ENCODE peak calls at places on chromosomes 11 and 22, in seven cellular contexts. P is IMR-90, X is GM12878, Y is HepG2, T is SK-N-SH, E is K562, U is H1. R is an unnamed sample.
A peak's percentile ranks its signal among the peaks of the same experiment; 100 is the strongest.

GRCh38 chr22:25402501-25403283 is 161.8 kb upstream of the GRK3 start:
- DNase-seq in P (peak; percentile 59), X (no peak), Y (peak; percentile 95), T (no peak), E (no peak), U (no peak), R (no peak)

GRCh38 chr11:46900091-46900746 is 18.1 kb downstream of the LRP4 start:
- DNase-seq in P (no peak), X (no peak), Y (no peak), T (no peak), E (no peak), U (no peak), R (no peak)

GRCh38 chr11:128448981-128449713 is 138.2 kb downstream of the ETS1 start:
- DNase-seq in P (no peak), X (no peak), Y (no peak), T (no peak), E (no peak), U (no peak), R (no peak)

GRCh38 chr11:69464621-69464960 is 16.9 kb upstream of the LINC01488 start:
- DNase-seq in P (no peak), X (no peak), Y (no peak), T (no peak), E (no peak), U (no peak), R (no peak)

GRCh38 chr11:58923300-58923788 is 15.9 kb upstream of the GLYATL1 start:
- DNase-seq in P (peak; percentile 46), X (no peak), Y (peak; percentile 13), T (peak; percentile 13), E (peak; percentile 20), U (no peak), R (peak; percentile 25)

GRCh38 chr11:57567512-57568329 is at the start of gene UBE2L6:
- DNase-seq in P (no peak), X (no peak), Y (no peak), T (peak; percentile 91), E (peak; percentile 83), U (no peak), R (peak; percentile 87)

GRCh38 chr22:21972806-21973205 is 9.8 kb downstream of the TOP3B start:
- DNase-seq in P (no peak), X (no peak), Y (no peak), T (no peak), E (no peak), U (no peak), R (no peak)

GRCh38 chr11:73335204-73335923 is 27.3 kb downstream of the ARHGEF17 start:
- DNase-seq in P (peak; percentile 82), X (no peak), Y (peak; percentile 68), T (peak; percentile 83), E (peak; percentile 83), U (no peak), R (peak; percentile 73)

GRCh38 chr11:10918698-10919097 is 60.8 kb upstream of the ZBED5 start:
- DNase-seq in P (no peak), X (no peak), Y (no peak), T (no peak), E (no peak), U (no peak), R (no peak)

GRCh38 chr11:118998822-118999221 is 884 bp downstream of the CENATAC start:
- DNase-seq in P (peak; percentile 72), X (no peak), Y (peak; percentile 81), T (no peak), E (peak; percentile 34), U (no peak), R (peak; percentile 50)

GRCh38 chr22:43670545-43670944 is 141.6 kb downstream of the EFCAB6 start:
- DNase-seq in P (no peak), X (no peak), Y (no peak), T (no peak), E (no peak), U (no peak), R (no peak)

GRCh38 chr11:100561325-100561724 is 125.8 kb upstream of the ARHGAP42 start:
- DNase-seq in P (peak; percentile 22), X (no peak), Y (no peak), T (no peak), E (no peak), U (no peak), R (no peak)

GRCh38 chr11:71342951-71343827 is 90.8 kb upstream of the SHANK2 start:
- DNase-seq in P (peak; percentile 15), X (no peak), Y (peak; percentile 77), T (peak; percentile 74), E (peak; percentile 80), U (peak; percentile 50), R (peak; percentile 60)

GRCh38 chr22:47198801-47199251 is 436.4 kb downstream of the TBC1D22A start:
- DNase-seq in P (no peak), X (no peak), Y (no peak), T (peak; percentile 27), E (no peak), U (no peak), R (no peak)

GRCh38 chr11:130209128-130209932 is 49.7 kb downstream of the ST14 start:
- DNase-seq in P (no peak), X (no peak), Y (no peak), T (peak; percentile 79), E (no peak), U (no peak), R (no peak)

GRCh38 chr22:34324763-34325162 is 404.5 kb upstream of the LARGE1 start:
- DNase-seq in P (no peak), X (no peak), Y (no peak), T (no peak), E (no peak), U (no peak), R (no peak)

GRCh38 chr11:78830277-78830676 is 255.6 kb upstream of the NARS2 start:
- DNase-seq in P (no peak), X (no peak), Y (no peak), T (no peak), E (no peak), U (no peak), R (no peak)

GRCh38 chr11:117473692-117474091 is 146.0 kb downstream of the CEP164 start:
- DNase-seq in P (no peak), X (no peak), Y (no peak), T (no peak), E (no peak), U (peak; percentile 19), R (no peak)

GRCh38 chr22:23053912-23054530 is 16.3 kb upstream of the GNAZ start:
- DNase-seq in P (no peak), X (no peak), Y (no peak), T (no peak), E (no peak), U (no peak), R (no peak)

GRCh38 chr11:107747622-107748021 is 35.8 kb upstream of the SLN start:
- DNase-seq in P (no peak), X (no peak), Y (no peak), T (no peak), E (no peak), U (no peak), R (no peak)

GRCh38 chr11:8964324-8965320 is at the start of gene TMEM9B:
- DNase-seq in P (peak; percentile 79), X (peak; percentile 62), Y (peak; percentile 84), T (peak; percentile 95), E (peak; percentile 85), U (peak; percentile 56), R (peak; percentile 92)
- TF ChIP-seq CTCF in P (no peak), X (no peak), Y (peak; percentile 16), T (no peak), E (no peak), U (no peak), R (no peak)

GRCh38 chr11:109076870-109077269 is 345.1 kb upstream of the C11orf87 start:
- DNase-seq in P (no peak), X (no peak), Y (no peak), T (peak; percentile 32), E (no peak), U (no peak), R (no peak)
- TF ChIP-seq RFX5 in P (no peak), X (no peak), Y (no peak), T (no peak), E (no peak), U (no peak), R (no peak)

GRCh38 chr22:20511578-20512259 is 4.3 kb downstream of the MED15 start:
- DNase-seq in P (no peak), X (no peak), Y (no peak), T (no peak), E (peak; percentile 56), U (no peak), R (no peak)

GRCh38 chr22:20509344-20510047 is 2.1 kb downstream of the MED15 start:
- DNase-seq in P (peak; percentile 94), X (no peak), Y (peak; percentile 84), T (peak; percentile 48), E (peak; percentile 86), U (no peak), R (peak; percentile 57)

GRCh38 chr22:20508815-20509271 is 1.4 kb downstream of the MED15 start:
- DNase-seq in P (no peak), X (no peak), Y (no peak), T (no peak), E (no peak), U (no peak), R (no peak)

GRCh38 chr22:20507253-20508066 is at the start of gene MED15:
- DNase-seq in P (peak; percentile 89), X (peak; percentile 60), Y (peak; percentile 87), T (peak; percentile 90), E (peak; percentile 100), U (peak; percentile 63), R (peak; percentile 64)

DNA sequence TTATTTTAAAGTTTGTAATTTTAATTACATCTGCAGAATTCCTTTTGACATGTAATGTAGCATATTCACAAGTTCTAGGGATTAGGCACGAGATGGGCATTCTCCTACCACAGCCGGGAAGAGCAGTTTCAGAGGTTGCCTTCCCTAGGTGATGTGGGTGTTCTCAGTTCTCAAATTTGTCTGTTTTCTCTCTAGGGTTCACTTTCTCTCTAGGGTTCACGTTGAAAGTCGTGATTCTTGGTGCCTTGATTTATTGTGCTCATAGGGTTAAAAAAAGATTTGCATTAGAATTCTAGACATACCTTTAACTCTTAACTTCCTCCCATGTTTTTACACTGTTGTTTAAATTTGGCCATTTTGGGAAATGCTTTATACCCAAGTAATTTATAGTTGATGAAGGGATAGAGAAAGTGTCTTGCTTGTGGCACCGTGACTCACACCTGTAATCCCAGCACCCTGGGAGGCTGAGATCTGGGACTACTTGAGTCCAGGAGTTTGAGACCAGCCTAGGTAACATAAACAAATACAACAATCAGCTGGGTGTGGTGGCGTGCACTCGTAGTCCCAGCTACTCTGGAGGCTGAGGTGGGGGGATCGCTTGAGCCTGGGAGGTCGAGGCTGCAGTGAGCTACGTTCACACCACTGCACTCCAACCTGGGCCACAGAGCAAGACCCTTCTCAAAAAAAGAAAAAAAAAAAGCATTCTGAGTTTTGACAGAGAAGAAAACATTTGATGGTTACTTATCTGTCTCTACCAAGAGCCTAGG is 3.6 kb downstream of the MED15 start:
- DNase-seq in P (no peak), X (no peak), Y (no peak), T (no peak), E (no peak), U (no peak), R (no peak)
- H3K4me2 ChIP-seq in P (peak overlapping the region; percentile 18), X (peak overlapping the region; percentile 100), Y (peak overlapping the region; percentile 46), T (peak overlapping the region; percentile 99), E (peak overlapping the region; percentile 27), U (no peak overlapping the region), R (peak overlapping the region; percentile 99)

DNA sequence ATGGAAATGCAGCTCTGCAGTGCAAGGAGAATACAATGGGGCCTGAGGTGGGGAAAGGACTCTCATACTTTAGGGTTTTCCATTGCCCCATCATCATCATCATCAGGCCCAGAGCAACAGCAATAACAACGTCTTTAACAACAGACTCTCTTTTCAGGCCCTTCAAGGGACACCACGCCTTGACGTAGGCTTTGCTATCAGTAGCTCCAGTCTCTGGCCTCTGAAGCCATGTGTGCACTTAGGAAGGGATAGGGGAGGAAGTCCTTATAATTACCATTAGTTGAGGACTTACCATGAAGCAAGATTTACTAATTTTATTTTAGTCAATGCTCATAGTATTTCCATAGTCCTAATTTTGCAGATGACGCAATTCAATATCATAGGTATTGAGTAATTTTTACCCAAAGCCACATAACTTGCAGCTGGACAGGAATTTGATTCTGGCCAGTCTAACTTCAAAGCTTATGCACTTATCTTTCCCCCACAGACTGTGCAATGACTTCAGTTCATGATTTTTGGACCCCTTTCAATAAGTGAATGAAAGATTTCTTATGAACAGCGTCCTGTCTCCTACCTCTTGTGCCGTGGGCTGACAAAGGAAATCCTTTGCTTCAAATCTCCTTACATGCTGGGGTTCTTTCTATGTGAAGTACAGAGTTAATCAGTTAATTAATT is 217.5 kb upstream of the KIRREL3 start:
- DNase-seq in P (no peak), X (no peak), Y (no peak), T (no peak), E (no peak), U (no peak), R (no peak)
- TF ChIP-seq CTCF in P (no peak), X (no peak), Y (no peak), T (no peak), E (no peak), U (no peak), R (no peak)

R was measured in A549.